ENCODE peak calls at places on chromosomes 13 and 19, in eight cellular contexts. Q is spleen, N is kidney epithelial cell, V is cardiac muscle cell, A is transverse colon, L is left ventricle myocardium inferior, E is colonic mucosa, T is AG04449. G is an unnamed sample.

GRCh38 chr19:33677745-33678426 is 56.1 kb downstream of the CHST8 start:
- DNase-seq in Q (peak; percentile 27), N (no peak), V (peak; percentile 59), A (no peak), L (no peak), E (no peak), T (no peak), G (no peak)

GRCh38 chr13:65606622-65607021 is 1623.5 kb downstream of the PCDH9 start:
- DNase-seq in Q (no peak), N (no peak), V (no peak), A (no peak), L (no peak), E (no peak), T (peak; percentile 37), G (no peak)

GRCh38 chr19:2905918-2906519 is 5.3 kb downstream of the ZNF57 start:
- DNase-seq in Q (no peak), N (no peak), V (no peak), A (peak; percentile 47), L (no peak), E (no peak), T (no peak), G (no peak)

GRCh38 chr19:6743714-6744380 is 4.4 kb downstream of the TRIP10 start:
- DNase-seq in Q (no peak), N (no peak), V (no peak), A (peak; percentile 5), L (no peak), E (no peak), T (no peak), G (no peak)

GRCh38 chr13:71867101-71867814 is at the start of gene DACH1:
- DNase-seq in Q (peak; percentile 76), N (peak; percentile 41), V (peak; percentile 73), A (peak; percentile 71), L (peak; percentile 45), E (peak; percentile 80), T (no peak), G (peak; percentile 70)

GRCh38 chr13:94128430-94128829 is 351.1 kb downstream of the DCT start:
- DNase-seq in Q (no peak), N (peak; percentile 49), V (peak; percentile 38), A (no peak), L (no peak), E (peak; percentile 19), T (no peak), G (no peak)

GRCh38 chr13:104256701-104257100 is 1190.5 kb upstream of the SLC10A2 start:
- DNase-seq in Q (no peak), N (no peak), V (no peak), A (no peak), L (no peak), E (no peak), T (no peak), G (no peak)

GRCh38 chr19:10388957-10389356 is 8.6 kb upstream of the TYK2 start:
- DNase-seq in Q (peak; percentile 93), N (no peak), V (peak; percentile 90), A (peak; percentile 93), L (peak; percentile 88), E (peak; percentile 96), T (no peak), G (peak; percentile 83)

GRCh38 chr19:48461982-48462655 is 6.7 kb downstream of the KCNJ14 start:
- DNase-seq in Q (no peak), N (no peak), V (no peak), A (no peak), L (no peak), E (no peak), T (no peak), G (peak; percentile 47)

GRCh38 chr13:20340759-20341161 is 108.6 kb upstream of the GJB6 start:
- DNase-seq in Q (no peak), N (no peak), V (no peak), A (no peak), L (no peak), E (no peak), T (no peak), G (no peak)

GRCh38 chr19:6711605-6712004 is 8.8 kb downstream of the C3 start:
- DNase-seq in Q (peak; percentile 40), N (no peak), V (no peak), A (no peak), L (no peak), E (no peak), T (no peak), G (no peak)

GRCh38 chr19:52600639-52601024 is 30.5 kb downstream of the ZNF701 start:
- DNase-seq in Q (peak; percentile 76), N (no peak), V (no peak), A (peak; percentile 77), L (no peak), E (peak; percentile 76), T (no peak), G (peak; percentile 54)

GRCh38 chr13:44313674-44314073 is 60.0 kb upstream of the SERP2 start:
- DNase-seq in Q (no peak), N (peak; percentile 86), V (no peak), A (no peak), L (no peak), E (no peak), T (no peak), G (no peak)

GRCh38 chr19:11088508-11089253 is 582 bp upstream of the LDLR start:
- DNase-seq in Q (no peak), N (no peak), V (peak; percentile 14), A (no peak), L (no peak), E (peak; percentile 51), T (no peak), G (no peak)

GRCh38 chr13:38463047-38463446 is 113.4 kb downstream of the UFM1 start:
- DNase-seq in Q (no peak), N (no peak), V (no peak), A (no peak), L (no peak), E (no peak), T (no peak), G (no peak)

GRCh38 chr19:2302319-2303208 is 5.4 kb downstream of the LINGO3 start:
- DNase-seq in Q (peak; percentile 87), N (no peak), V (peak; percentile 36), A (peak; percentile 52), L (peak; percentile 56), E (no peak), T (no peak), G (no peak)

GRCh38 chr13:28129911-28130693 is 8.2 kb upstream of the PAN3 start:
- DNase-seq in Q (no peak), N (no peak), V (no peak), A (no peak), L (no peak), E (no peak), T (no peak), G (no peak)

GRCh38 chr19:29365836-29366417 is 153.0 kb upstream of the UQCRFS1 start:
- DNase-seq in Q (no peak), N (no peak), V (no peak), A (no peak), L (no peak), E (no peak), T (no peak), G (no peak)

GRCh38 chr19:55250262-55251036 is 8.4 kb downstream of the PPP6R1 start:
- DNase-seq in Q (no peak), N (no peak), V (no peak), A (no peak), L (no peak), E (no peak), T (no peak), G (no peak)

GRCh38 chr13:76472916-76473315 is 413.3 kb downstream of the KCTD12 start:
- DNase-seq in Q (no peak), N (no peak), V (peak; percentile 5), A (no peak), L (no peak), E (no peak), T (no peak), G (no peak)

GRCh38 chr13:76473552-76474134 is 412.6 kb downstream of the KCTD12 start:
- DNase-seq in Q (no peak), N (peak; percentile 37), V (peak; percentile 89), A (peak; percentile 73), L (peak; percentile 45), E (peak; percentile 75), T (peak; percentile 12), G (peak; percentile 62)

GRCh38 chr13:76471486-76471885 is 414.7 kb downstream of the KCTD12 start:
- DNase-seq in Q (no peak), N (no peak), V (no peak), A (no peak), L (no peak), E (no peak), T (no peak), G (no peak)

GRCh38 chr13:76474356-76474755 is 411.8 kb downstream of the KCTD12 start:
- DNase-seq in Q (no peak), N (no peak), V (no peak), A (no peak), L (no peak), E (no peak), T (no peak), G (no peak)

GRCh38 chr13:76470991-76471390 is 415.2 kb downstream of the KCTD12 start:
- DNase-seq in Q (no peak), N (no peak), V (peak; percentile 57), A (no peak), L (no peak), E (no peak), T (no peak), G (no peak)
- TF ChIP-seq CTCF in Q (no peak), N (no peak), V (no peak), A (no peak), L (no peak), E (no peak), T (no peak), G (no peak)

GRCh38 chr13:112261924-112262323 is 114.2 kb upstream of the SPACA7 start:
- DNase-seq in Q (no peak), N (no peak), V (no peak), A (no peak), L (no peak), E (no peak), T (no peak), G (no peak)
- H3K4me3 ChIP-seq in Q (no peak overlapping the region), N (no peak overlapping the region), V (no peak overlapping the region), A (no peak overlapping the region), L (no peak overlapping the region), E (no peak overlapping the region), T (no peak overlapping the region), G (no peak overlapping the region)

GRCh38 chr19:14505488-14506239 is 9.7 kb upstream of the GIPC1 start:
- DNase-seq in Q (peak; percentile 92), N (no peak), V (peak; percentile 69), A (peak; percentile 79), L (no peak), E (peak; percentile 83), T (peak; percentile 81), G (peak; percentile 63)
- TF ChIP-seq CTCF in Q (peak; percentile 52), N (peak; percentile 93), V (peak; percentile 80), A (peak; percentile 68), L (peak; percentile 63), E (peak; percentile 76), T (peak; percentile 93), G (peak; percentile 78)

GRCh38 chr19:14350866-14351265 is 30.4 kb upstream of the ADGRE5 start:
- DNase-seq in Q (no peak), N (no peak), V (no peak), A (no peak), L (no peak), E (no peak), T (no peak), G (no peak)

GRCh38 chr19:14346279-14346678 is 35.0 kb upstream of the ADGRE5 start:
- DNase-seq in Q (no peak), N (no peak), V (no peak), A (no peak), L (no peak), E (no peak), T (no peak), G (no peak)

GRCh38 chr19:14350302-14350701 is 30.9 kb upstream of the ADGRE5 start:
- DNase-seq in Q (no peak), N (no peak), V (no peak), A (no peak), L (no peak), E (no peak), T (no peak), G (no peak)

GRCh38 chr19:14349426-14349825 is 31.8 kb upstream of the ADGRE5 start:
- DNase-seq in Q (no peak), N (no peak), V (no peak), A (no peak), L (no peak), E (no peak), T (no peak), G (no peak)

GRCh38 chr19:14347999-14348889 is 33.0 kb upstream of the ADGRE5 start:
- DNase-seq in Q (peak; percentile 93), N (no peak), V (peak; percentile 70), A (peak; percentile 77), L (peak; percentile 62), E (peak; percentile 73), T (no peak), G (peak; percentile 58)
- H3K4me3 ChIP-seq in Q (peak overlapping the region; percentile 22), N (no peak overlapping the region), V (no peak overlapping the region), A (peak overlapping the region; percentile 26), L (peak overlapping the region; percentile 47), E (peak overlapping the region; percentile 3), T (peak overlapping the region; percentile 50), G (peak overlapping the region; percentile 29)

G was measured in WERI-Rb-1.